ENCODE peak calls at places on chromosomes 1 and 21, in eight cellular contexts. L, D, S, M, N, X, R and G are unnamed samples.

GRCh38 chr1:228477263-228477662 is 9.9 kb upstream of the RNF187 start:
- DNase-seq in L (no peak), D (no peak), S (no peak), M (no peak), N (no peak), X (no peak), R (no peak), G (no peak)

GRCh38 chr1:21131200-21131599 is 45.5 kb downstream of the EIF4G3 start:
- DNase-seq in L (no peak), D (no peak), S (no peak), M (no peak), N (no peak), X (no peak), R (no peak), G (no peak)

GRCh38 chr1:87869563-87869962 is 540.9 kb downstream of the LMO4 start:
- DNase-seq in L (peak), D (no peak), S (peak), M (no peak), N (peak), X (no peak), R (no peak), G (peak)

GRCh38 chr21:45618287-45618686 is 25.2 kb upstream of the PCBP3 start:
- DNase-seq in L (no peak), D (no peak), S (no peak), M (no peak), N (peak), X (no peak), R (no peak), G (no peak)

GRCh38 chr1:112105557-112105956 is 116.1 kb upstream of the KCND3 start:
- DNase-seq in L (no peak), D (no peak), S (no peak), M (no peak), N (no peak), X (no peak), R (no peak), G (no peak)

GRCh38 chr1:26317612-26318337 is at the start of gene CD52:
- DNase-seq in L (no peak), D (no peak), S (no peak), M (no peak), N (no peak), X (no peak), R (no peak), G (no peak)

GRCh38 chr1:223815865-223816264 is 29.9 kb downstream of the TP53BP2 start:
- DNase-seq in L (no peak), D (no peak), S (peak), M (no peak), N (peak), X (no peak), R (no peak), G (peak)

GRCh38 chr1:183206538-183207117 is 20.6 kb downstream of the LAMC2 start:
- DNase-seq in L (no peak), D (no peak), S (no peak), M (no peak), N (no peak), X (no peak), R (no peak), G (no peak)

GRCh38 chr1:88777604-88778149 is 93.6 kb downstream of the PKN2 start:
- DNase-seq in L (no peak), D (no peak), S (no peak), M (no peak), N (no peak), X (no peak), R (no peak), G (no peak)

GRCh38 chr1:165376041-165376810 is 19.7 kb upstream of the LMX1A start:
- DNase-seq in L (no peak), D (peak), S (no peak), M (peak), N (peak), X (peak), R (peak), G (peak)

GRCh38 chr1:201468844-201469644 is at the start of gene PHLDA3:
- DNase-seq in L (peak), D (peak), S (peak), M (peak), N (peak), X (peak), R (peak), G (no peak)

GRCh38 chr1:171245458-171246064 is 2.7 kb upstream of the FMO1 start:
- DNase-seq in L (peak), D (peak), S (no peak), M (no peak), N (peak), X (peak), R (no peak), G (no peak)

GRCh38 chr21:14040386-14040785 is 170.4 kb downstream of the LIPI start:
- DNase-seq in L (no peak), D (no peak), S (no peak), M (no peak), N (no peak), X (no peak), R (no peak), G (no peak)

GRCh38 chr1:38805036-38805435 is 54.5 kb downstream of the RRAGC start:
- DNase-seq in L (no peak), D (no peak), S (no peak), M (no peak), N (no peak), X (no peak), R (no peak), G (no peak)

GRCh38 chr1:237799762-237800474 is 90.8 kb downstream of the ZP4 start:
- DNase-seq in L (peak), D (peak), S (peak), M (no peak), N (peak), X (peak), R (peak), G (peak)

GRCh38 chr1:226980565-226981385 is 40.7 kb downstream of the COQ8A start:
- DNase-seq in L (no peak), D (no peak), S (no peak), M (no peak), N (no peak), X (peak), R (peak), G (no peak)

GRCh38 chr1:87399701-87400100 is 71.0 kb downstream of the LMO4 start:
- DNase-seq in L (no peak), D (no peak), S (no peak), M (no peak), N (no peak), X (no peak), R (no peak), G (no peak)

GRCh38 chr1:34618381-34618780 is 136.5 kb upstream of the GJB5 start:
- DNase-seq in L (no peak), D (no peak), S (no peak), M (no peak), N (no peak), X (no peak), R (no peak), G (no peak)

GRCh38 chr1:214524824-214525223 is 26.6 kb downstream of the PTPN14 start:
- DNase-seq in L (no peak), D (no peak), S (peak), M (no peak), N (no peak), X (no peak), R (no peak), G (no peak)

GRCh38 chr1:38607526-38607925 is 252.0 kb downstream of the RRAGC start:
- DNase-seq in L (no peak), D (no peak), S (no peak), M (no peak), N (no peak), X (no peak), R (no peak), G (no peak)

GRCh38 chr1:158362941-158363340 is 9.2 kb downstream of the CD1E start:
- DNase-seq in L (no peak), D (no peak), S (no peak), M (no peak), N (no peak), X (no peak), R (no peak), G (no peak)

GRCh38 chr1:154751690-154752089 is 118.4 kb downstream of the KCNN3 start:
- DNase-seq in L (no peak), D (no peak), S (no peak), M (no peak), N (no peak), X (no peak), R (no peak), G (no peak)

GRCh38 chr21:41065539-41065938 is 102.4 kb upstream of the BACE2 start:
- DNase-seq in L (no peak), D (no peak), S (no peak), M (no peak), N (no peak), X (no peak), R (no peak), G (no peak)

GRCh38 chr1:22914633-22915217 is 57.9 kb downstream of the LACTBL1 start:
- DNase-seq in L (no peak), D (no peak), S (no peak), M (no peak), N (no peak), X (no peak), R (no peak), G (no peak)

GRCh38 chr1:151611288-151611790 is 511 bp upstream of the SNX27 start:
- DNase-seq in L (peak), D (no peak), S (peak), M (peak), N (peak), X (no peak), R (no peak), G (peak)

DNA sequence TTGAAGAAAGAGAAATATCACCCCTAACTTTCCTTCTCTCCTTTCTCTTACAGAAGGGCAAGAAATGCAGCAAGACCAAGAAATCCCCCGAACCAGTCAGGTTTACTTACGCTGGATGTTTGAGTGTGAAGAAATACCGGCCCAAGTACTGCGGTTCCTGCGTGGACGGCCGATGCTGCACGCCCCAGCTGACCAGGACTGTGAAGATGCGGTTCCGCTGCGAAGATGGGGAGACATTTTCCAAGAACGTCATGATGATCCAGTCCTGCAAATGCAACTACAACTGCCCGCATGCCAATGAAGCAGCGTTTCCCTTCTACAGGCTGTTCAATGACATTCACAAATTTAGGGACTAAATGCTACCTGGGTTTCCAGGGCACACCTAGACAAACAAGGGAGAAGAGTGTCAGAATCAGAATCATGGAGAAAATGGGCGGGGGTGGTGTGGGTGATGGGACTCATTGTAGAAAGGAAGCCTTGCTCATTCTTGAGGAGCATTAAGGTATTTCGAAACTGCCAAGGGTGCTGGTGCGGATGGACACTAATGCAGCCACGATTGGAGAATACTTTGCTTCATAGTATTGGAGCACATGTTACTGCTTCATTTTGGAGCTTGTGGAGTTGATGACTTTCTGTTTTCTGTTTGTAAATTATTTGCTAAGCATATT is 2.3 kb downstream of the CCN1 start:
- DNase-seq in L (peak), D (no peak), S (peak), M (no peak), N (no peak), X (no peak), R (no peak), G (no peak)
- TF ChIP-seq CTCF in L (no peak), D (peak), S (no peak), M (no peak), N (no peak), X (no peak), R (no peak), G (no peak)

DNA sequence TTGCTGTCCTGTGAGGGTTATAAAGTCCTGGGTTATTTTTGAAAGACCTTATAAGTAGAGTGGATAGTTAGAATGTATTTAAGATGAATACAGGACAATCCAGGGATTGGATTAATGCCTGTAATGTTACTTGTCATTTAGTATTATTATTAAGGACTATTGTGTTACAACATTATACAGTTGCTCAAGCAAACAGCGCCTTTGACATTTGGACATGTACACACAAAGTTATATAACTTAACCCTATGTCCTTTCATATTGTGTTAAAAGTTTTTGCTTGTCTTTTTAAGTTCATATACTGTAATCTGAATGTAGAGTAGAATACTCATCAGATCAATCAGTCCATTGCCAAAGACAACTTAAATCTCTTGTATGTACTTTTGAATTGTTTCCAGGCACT is 2.0 kb downstream of the PRKAA2 start:
- DNase-seq in L (no peak), D (no peak), S (no peak), M (no peak), N (no peak), X (no peak), R (no peak), G (no peak)
- H3K4me3 ChIP-seq in L (no peak), D (no peak), S (peak), M (no peak), N (no peak), X (no peak), R (peak), G (peak)

GRCh38 chr1:44849575-44850132 is 6.6 kb upstream of the PTCH2 start:
- DNase-seq in L (no peak), D (no peak), S (no peak), M (no peak), N (no peak), X (no peak), R (no peak), G (no peak)

GRCh38 chr1:44848456-44849181 is 5.6 kb upstream of the PTCH2 start:
- DNase-seq in L (no peak), D (no peak), S (no peak), M (peak), N (no peak), X (no peak), R (no peak), G (no peak)

GRCh38 chr1:44842763-44843655 is at the start of gene PTCH2:
- DNase-seq in L (peak), D (peak), S (no peak), M (peak), N (no peak), X (peak), R (peak), G (no peak)

GRCh38 chr1:44851308-44851707 is 8.3 kb upstream of the PTCH2 start:
- DNase-seq in L (no peak), D (no peak), S (no peak), M (no peak), N (no peak), X (no peak), R (no peak), G (no peak)

GRCh38 chr1:44847786-44848185 is 4.7 kb upstream of the PTCH2 start:
- DNase-seq in L (no peak), D (no peak), S (no peak), M (no peak), N (no peak), X (no peak), R (no peak), G (no peak)
- TF ChIP-seq CTCF in L (no peak), D (no peak), S (no peak), M (no peak), N (no peak), X (no peak), R (no peak), G (no peak)

GRCh38 chr1:17540255-17541001 is 930 bp downstream of the ARHGEF10L start:
- DNase-seq in L (no peak), D (peak), S (no peak), M (no peak), N (no peak), X (no peak), R (peak), G (no peak)
- H3K4me3 ChIP-seq in L (peak), D (peak), S (peak), M (peak), N (peak), X (peak), R (peak), G (peak)

DNA sequence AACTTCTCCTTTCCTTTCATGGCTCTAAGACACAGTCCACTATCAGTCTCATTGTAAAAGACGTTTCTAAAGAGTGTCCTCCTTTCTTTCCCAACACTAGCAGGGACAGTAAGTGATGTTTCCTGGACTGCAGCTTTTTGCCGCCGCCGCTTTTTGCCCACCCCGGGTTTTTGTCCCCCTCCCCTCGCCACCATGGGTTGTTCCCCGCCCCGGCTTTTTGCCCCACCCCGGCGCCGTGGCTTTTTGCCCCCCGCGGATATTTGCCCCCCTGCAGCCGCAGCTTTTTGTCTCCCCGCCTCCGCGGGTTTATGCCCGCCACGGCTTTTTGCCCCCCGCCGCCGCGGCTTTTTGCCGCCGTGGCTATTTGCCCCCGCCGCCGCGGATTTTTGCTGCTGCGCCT is 95.2 kb downstream of the TPTE start:
- DNase-seq in L (no peak), D (no peak), S (no peak), M (no peak), N (no peak), X (no peak), R (no peak), G (no peak)
- TF ChIP-seq CTCF in L (no peak), D (no peak), S (no peak), M (no peak), N (no peak), X (no peak), R (no peak), G (no peak)

DNA sequence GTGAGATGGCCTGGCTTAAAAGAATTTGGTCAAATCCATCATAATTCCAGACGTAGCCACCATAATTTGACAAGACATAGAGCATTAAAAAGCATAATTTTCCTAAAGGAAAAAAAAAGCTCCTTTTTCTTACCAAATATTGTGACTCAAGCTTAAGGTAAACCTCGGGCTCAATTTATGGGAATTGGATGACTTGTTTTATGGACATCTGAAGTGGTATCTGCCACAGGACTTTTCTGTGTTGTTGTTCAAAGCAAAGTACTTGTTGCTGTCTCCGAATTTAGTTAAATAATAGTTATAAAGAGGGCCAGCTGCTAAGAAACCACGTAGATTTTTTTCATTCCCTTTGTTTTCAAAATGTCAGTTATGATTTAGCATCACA is 1.1 kb downstream of the MPZL1 start:
- DNase-seq in L (no peak), D (no peak), S (no peak), M (no peak), N (no peak), X (no peak), R (no peak), G (no peak)
- H3K4me3 ChIP-seq in L (peak), D (peak), S (peak), M (peak), N (peak), X (no peak), R (peak), G (peak)

GRCh38 chr1:204260601-204261197 is 46.9 kb upstream of the GOLT1A start:
- DNase-seq in L (no peak), D (peak), S (no peak), M (no peak), N (no peak), X (no peak), R (no peak), G (no peak)
- TF ChIP-seq CTCF in L (no peak), D (no peak), S (no peak), M (no peak), N (no peak), X (no peak), R (no peak), G (no peak)

GRCh38 chr1:75916834-75917233 is 15.4 kb downstream of the ASB17 start:
- DNase-seq in L (no peak), D (no peak), S (no peak), M (no peak), N (no peak), X (no peak), R (no peak), G (no peak)
- H3K4me3 ChIP-seq in L (no peak), D (no peak), S (no peak), M (no peak), N (no peak), X (no peak), R (no peak), G (no peak)

GRCh38 chr1:67853704-67854103 is 20.4 kb upstream of the GNG12 start:
- DNase-seq in L (peak), D (peak), S (peak), M (no peak), N (peak), X (peak), R (peak), G (no peak)
- TF ChIP-seq CTCF in L (peak), D (peak), S (peak), M (peak), N (peak), X (peak), R (peak), G (peak)

DNA sequence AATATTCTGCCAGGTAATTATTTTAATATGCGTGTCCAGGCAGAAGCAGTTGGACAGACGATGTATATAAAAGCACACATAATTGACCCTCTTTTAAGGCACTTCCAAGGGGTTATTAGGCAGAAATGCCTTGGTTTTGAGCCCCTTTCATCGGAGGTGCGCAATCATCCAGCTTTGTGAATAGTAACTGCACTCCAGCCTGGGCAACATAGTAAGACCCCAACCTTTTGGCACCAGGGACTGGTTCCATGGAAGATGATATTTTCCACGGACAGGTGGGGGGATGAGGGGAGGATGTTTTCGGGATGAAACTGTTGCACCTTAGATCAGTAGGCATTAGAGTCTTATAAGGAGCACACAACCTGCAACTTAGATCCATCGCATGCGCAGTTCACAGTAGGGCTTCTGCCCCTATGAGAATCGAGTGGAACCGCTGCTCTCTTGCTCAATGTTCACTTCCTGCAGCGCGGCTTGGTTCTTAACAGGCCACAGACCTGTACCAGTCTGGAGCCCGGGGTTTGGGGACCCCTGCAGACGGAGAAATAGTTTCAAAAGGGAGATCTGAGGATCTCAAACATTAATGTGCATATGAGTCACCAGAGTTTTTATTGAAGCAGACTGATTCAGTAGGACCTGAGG is 1.8 kb upstream of the MCOLN2 start:
- DNase-seq in L (no peak), D (peak), S (no peak), M (no peak), N (no peak), X (no peak), R (no peak), G (no peak)
- H3K4me3 ChIP-seq in L (peak), D (no peak), S (no peak), M (peak), N (no peak), X (no peak), R (no peak), G (no peak)